ENCODE peak calls at places on chromosomes 13 and 19, in eight cellular contexts. One of them, this sample, is unnamed.

GRCh38 chr13:74683411-74683810 is 549.2 kb upstream of the KLF12 start:
- DNase-seq in activated CD4-positive, alpha-beta T cell treated with anti-CD3 and anti-CD28 coated beads, Interleukin-2, amount 50 U/mL, for 48 hours: no peak
- DNase-seq in activated naive CD4-positive, alpha-beta T cell treated with anti-CD3 and anti-CD28 coated beads for 36 hours: no peak
- DNase-seq in activated CD8-positive, alpha-beta T cell treated with anti-CD3 and anti-CD28 coated beads for 36 hours: no peak
- DNase-seq in NCI-H774: no peak
- DNase-seq in AG04450: no peak
- DNase-seq in HTR-8/SVneo: no peak
- DNase-seq in fibroblast of lung: no peak
- DNase-seq in this sample: no peak

GRCh38 chr13:112260108-112261055 is 115.8 kb upstream of the SPACA7 start:
- DNase-seq in activated CD4-positive, alpha-beta T cell treated with anti-CD3 and anti-CD28 coated beads, Interleukin-2, amount 50 U/mL, for 48 hours: no peak
- DNase-seq in activated naive CD4-positive, alpha-beta T cell treated with anti-CD3 and anti-CD28 coated beads for 36 hours: no peak
- DNase-seq in fibroblast of lung: no peak
- DNase-seq in activated CD8-positive, alpha-beta T cell treated with anti-CD3 and anti-CD28 coated beads for 36 hours: no peak
- DNase-seq in HTR-8/SVneo: no peak
- DNase-seq in NCI-H774: no peak
- DNase-seq in AG04450: no peak
- DNase-seq in this sample: no peak

GRCh38 chr19:47615230-47615629 is 6.3 kb downstream of the BICRA start:
- DNase-seq in HTR-8/SVneo: no peak
- DNase-seq in activated naive CD4-positive, alpha-beta T cell treated with anti-CD3 and anti-CD28 coated beads for 36 hours: no peak
- DNase-seq in NCI-H774: no peak
- DNase-seq in activated CD8-positive, alpha-beta T cell treated with anti-CD3 and anti-CD28 coated beads for 36 hours: no peak
- DNase-seq in fibroblast of lung: no peak
- DNase-seq in activated CD4-positive, alpha-beta T cell treated with anti-CD3 and anti-CD28 coated beads, Interleukin-2, amount 50 U/mL, for 48 hours: no peak
- DNase-seq in AG04450: no peak
- DNase-seq in this sample: no peak

GRCh38 chr13:45367995-45368394 is 27.0 kb upstream of the TPT1 start:
- DNase-seq in HTR-8/SVneo: no peak
- DNase-seq in fibroblast of lung: no peak
- DNase-seq in NCI-H774: no peak
- DNase-seq in AG04450: no peak
- DNase-seq in activated naive CD4-positive, alpha-beta T cell treated with anti-CD3 and anti-CD28 coated beads for 36 hours: peak; percentile 19
- DNase-seq in activated CD4-positive, alpha-beta T cell treated with anti-CD3 and anti-CD28 coated beads, Interleukin-2, amount 50 U/mL, for 48 hours: peak; percentile 34
- DNase-seq in activated CD8-positive, alpha-beta T cell treated with anti-CD3 and anti-CD28 coated beads for 36 hours: no peak
- DNase-seq in this sample: no peak

GRCh38 chr19:14165986-14166385 is 29.6 kb upstream of the ASF1B start:
- DNase-seq in fibroblast of lung: no peak
- DNase-seq in activated naive CD4-positive, alpha-beta T cell treated with anti-CD3 and anti-CD28 coated beads for 36 hours: no peak
- DNase-seq in activated CD4-positive, alpha-beta T cell treated with anti-CD3 and anti-CD28 coated beads, Interleukin-2, amount 50 U/mL, for 48 hours: no peak
- DNase-seq in AG04450: no peak
- DNase-seq in HTR-8/SVneo: no peak
- DNase-seq in NCI-H774: no peak
- DNase-seq in activated CD8-positive, alpha-beta T cell treated with anti-CD3 and anti-CD28 coated beads for 36 hours: peak; percentile 51
- DNase-seq in this sample: no peak

GRCh38 chr19:45450042-45450380 is 17.8 kb upstream of the FOSB start:
- DNase-seq in activated naive CD4-positive, alpha-beta T cell treated with anti-CD3 and anti-CD28 coated beads for 36 hours: peak; percentile 15
- DNase-seq in activated CD8-positive, alpha-beta T cell treated with anti-CD3 and anti-CD28 coated beads for 36 hours: no peak
- DNase-seq in activated CD4-positive, alpha-beta T cell treated with anti-CD3 and anti-CD28 coated beads, Interleukin-2, amount 50 U/mL, for 48 hours: no peak
- DNase-seq in HTR-8/SVneo: no peak
- DNase-seq in fibroblast of lung: no peak
- DNase-seq in AG04450: no peak
- DNase-seq in NCI-H774: no peak
- DNase-seq in this sample: no peak

GRCh38 chr19:39941615-39942507 is 7.4 kb upstream of the FCGBP start:
- DNase-seq in activated CD4-positive, alpha-beta T cell treated with anti-CD3 and anti-CD28 coated beads, Interleukin-2, amount 50 U/mL, for 48 hours: no peak
- DNase-seq in activated CD8-positive, alpha-beta T cell treated with anti-CD3 and anti-CD28 coated beads for 36 hours: peak; percentile 76
- DNase-seq in HTR-8/SVneo: no peak
- DNase-seq in activated naive CD4-positive, alpha-beta T cell treated with anti-CD3 and anti-CD28 coated beads for 36 hours: peak; percentile 75
- DNase-seq in NCI-H774: no peak
- DNase-seq in AG04450: no peak
- DNase-seq in fibroblast of lung: peak; percentile 34
- DNase-seq in this sample: no peak

GRCh38 chr19:611506-611869 is 21.8 kb downstream of the HCN2 start:
- DNase-seq in activated naive CD4-positive, alpha-beta T cell treated with anti-CD3 and anti-CD28 coated beads for 36 hours: peak; percentile 87
- DNase-seq in activated CD4-positive, alpha-beta T cell treated with anti-CD3 and anti-CD28 coated beads, Interleukin-2, amount 50 U/mL, for 48 hours: peak; percentile 74
- DNase-seq in NCI-H774: no peak
- DNase-seq in AG04450: peak; percentile 76
- DNase-seq in HTR-8/SVneo: no peak
- DNase-seq in fibroblast of lung: peak; percentile 99
- DNase-seq in activated CD8-positive, alpha-beta T cell treated with anti-CD3 and anti-CD28 coated beads for 36 hours: peak; percentile 84
- DNase-seq in this sample: no peak